ENCODE peak calls at places on chromosomes 11 and 22, in six cellular contexts. H is A549, V is HepG2, S is SK-N-SH, P is HCT116, E is GM12878. U is an unnamed sample. For H3K9me3, the result is how much of the 10 kb centered on the place peaks cover.

GRCh38 chr22:39241632-39242388 is 3.0 kb downstream of the PDGFB start:
- DNase-seq in S (no peak), P (no peak), V (no peak), H (no peak), E (no peak), U (no peak)

GRCh38 chr11:128936546-128937275 is 6.0 kb downstream of the TP53AIP1 start:
- DNase-seq in V (peak), E (no peak), P (no peak), H (no peak), S (no peak), U (no peak)

GRCh38 chr11:11069741-11070550 is 212.1 kb upstream of the ZBED5 start:
- DNase-seq in P (no peak), E (no peak), S (no peak), H (no peak), V (no peak), U (no peak)

GRCh38 chr11:71383461-71383860 is 64.7 kb downstream of the DHCR7 start:
- DNase-seq in V (no peak), P (no peak), H (no peak), S (no peak), E (peak), U (no peak)

GRCh38 chr11:30346068-30346688 is 23.3 kb downstream of the ARL14EP start:
- DNase-seq in V (peak), P (peak), S (peak), E (no peak), H (peak), U (peak)

GRCh38 chr22:35705141-35705540 is 12.5 kb upstream of the APOL5 start:
- DNase-seq in S (no peak), H (no peak), P (no peak), E (no peak), V (no peak), U (no peak)

GRCh38 chr11:65915821-65916251 is 3.0 kb downstream of the C11orf68 start:
- DNase-seq in H (peak), V (peak), S (no peak), E (no peak), P (peak), U (peak)

GRCh38 chr11:15629690-15630321 is 515.1 kb downstream of the INSC start:
- DNase-seq in S (no peak), E (no peak), H (peak), P (peak), V (peak), U (no peak)

GRCh38 chr22:46036558-46037408 is 59.8 kb upstream of the WNT7B start:
- DNase-seq in E (no peak), P (peak), V (peak), S (peak), H (peak), U (no peak)

GRCh38 chr22:22711532-22711913 is 67.1 kb downstream of the GGTLC2 start:
- DNase-seq in E (no peak), V (no peak), S (no peak), P (no peak), H (no peak), U (no peak)

GRCh38 chr11:26158251-26158650 is 173.7 kb upstream of the ANO3 start:
- DNase-seq in E (no peak), V (no peak), P (no peak), S (no peak), H (no peak), U (no peak)

GRCh38 chr11:11243790-11244469 is 109.1 kb downstream of the CSNK2A3 start:
- DNase-seq in E (no peak), H (no peak), P (no peak), S (peak), V (no peak), U (no peak)

GRCh38 chr11:39745401-39745800 is 1714.1 kb downstream of the LRRC4C start:
- DNase-seq in P (no peak), H (peak), E (no peak), V (peak), S (no peak), U (no peak)

GRCh38 chr11:113134605-113135004 is 173.4 kb downstream of the NCAM1 start:
- DNase-seq in H (no peak), P (no peak), E (no peak), V (no peak), S (no peak), U (no peak)

GRCh38 chr22:47231759-47232158 is 469.3 kb downstream of the TBC1D22A start:
- DNase-seq in H (no peak), S (no peak), E (no peak), V (no peak), P (no peak), U (no peak)
- H3K9me3 ChIP-seq in H (under half), S (under half), E (under half), V (under half), P (under half), U (under half)

GRCh38 chr11:117220568-117220967 is 11.3 kb downstream of the PCSK7 start:
- DNase-seq in H (no peak), V (no peak), E (no peak), P (no peak), S (no peak), U (no peak)

GRCh38 chr11:117220999-117221774 is 10.7 kb downstream of the PCSK7 start:
- DNase-seq in P (no peak), E (no peak), V (no peak), H (no peak), S (no peak), U (no peak)

GRCh38 chr11:117219995-117220394 is 11.9 kb downstream of the PCSK7 start:
- DNase-seq in P (no peak), V (no peak), E (no peak), S (no peak), H (no peak), U (no peak)

GRCh38 chr11:117222991-117223740 is 8.7 kb downstream of the PCSK7 start:
- DNase-seq in E (no peak), H (no peak), S (no peak), P (no peak), V (no peak), U (no peak)

DNA sequence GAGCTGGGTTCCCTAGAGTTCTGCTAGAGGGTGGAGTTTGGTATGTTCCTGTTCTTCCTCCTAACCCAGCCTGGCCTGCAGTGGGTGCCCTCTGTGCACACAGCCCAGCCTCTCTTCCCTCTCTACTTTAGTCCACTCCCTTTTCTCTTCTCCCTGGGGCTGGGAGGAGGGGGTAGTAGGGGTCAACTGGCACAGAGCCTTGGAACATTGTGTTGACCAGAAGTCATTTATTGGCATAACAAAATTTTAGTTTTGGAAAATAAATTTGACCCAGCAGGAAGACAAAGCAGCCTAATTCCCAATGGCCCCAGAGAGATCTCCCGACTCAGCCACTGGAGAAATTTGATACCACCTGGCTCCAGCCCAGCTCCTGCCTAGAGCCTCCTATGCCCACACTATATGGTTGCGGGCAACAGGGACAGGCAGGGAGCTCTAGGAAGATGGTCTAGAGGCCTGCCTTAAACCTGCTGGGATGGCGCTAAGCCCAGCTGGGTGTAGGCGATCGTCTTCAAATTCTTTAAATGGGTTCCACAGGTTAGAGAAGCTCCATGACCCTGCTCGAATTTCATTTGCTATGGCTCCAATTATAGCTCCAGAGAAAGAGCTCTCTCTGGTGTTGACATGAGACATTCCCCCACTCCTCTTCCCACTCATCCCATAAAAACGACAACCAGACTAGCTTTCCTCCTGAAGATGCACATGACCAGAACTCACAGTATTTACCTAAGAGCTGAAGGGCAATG is 9.9 kb downstream of the PCSK7 start:
- DNase-seq in E (no peak), P (no peak), H (no peak), S (no peak), V (no peak), U (no peak)
- TF ChIP-seq CTCF in E (no peak), P (no peak), H (no peak), S (no peak), V (no peak), U (no peak)

GRCh38 chr11:72483412-72484186 is 49.3 kb upstream of the CLPB start:
- DNase-seq in E (no peak), S (no peak), V (peak), H (peak), P (no peak), U (peak)
- TF ChIP-seq REST in E (no peak), S (no peak), V (no peak), H (no peak), P (no peak), U (no peak)

GRCh38 chr22:48633996-48634836 is 1193.5 kb downstream of the BRD1 start:
- DNase-seq in H (no peak), S (no peak), V (no peak), P (no peak), E (no peak), U (no peak)
- H3K9me3 ChIP-seq in H (under half), S (under half), V (under half), P (under half), E (under half), U (under half)

GRCh38 chr22:23718371-23719165 is 27.8 kb downstream of the RGL4 start:
- DNase-seq in S (no peak), V (no peak), H (peak), E (no peak), P (no peak), U (no peak)

GRCh38 chr22:23722724-23723123 is 28.2 kb downstream of the ZNF70 start:
- DNase-seq in E (no peak), V (no peak), H (no peak), S (no peak), P (no peak), U (no peak)

GRCh38 chr22:23722168-23722567 is 28.7 kb downstream of the ZNF70 start:
- DNase-seq in H (no peak), V (no peak), P (no peak), S (no peak), E (no peak), U (no peak)

GRCh38 chr22:23716811-23717801 is 26.3 kb downstream of the RGL4 start:
- DNase-seq in V (peak), E (peak), P (peak), H (peak), S (peak), U (peak)

GRCh38 chr22:23720855-23721254 is 30.0 kb downstream of the RGL4 start:
- DNase-seq in S (no peak), V (no peak), H (no peak), P (no peak), E (no peak), U (no peak)
- TF ChIP-seq CTCF in S (no peak), V (no peak), H (no peak), P (no peak), E (no peak), U (no peak)

GRCh38 chr22:50716291-50717024 is 21.5 kb upstream of the ACR start:
- DNase-seq in E (no peak), P (no peak), H (no peak), V (no peak), S (no peak), U (no peak)
- TF ChIP-seq REST in E (no peak), P (no peak), H (no peak), V (no peak), S (no peak), U (no peak)